ENCODE peak calls at places on chromosomes 5 and 9, in nine cellular contexts. F, E, G, I, T, A, B, Q and L are unnamed samples.

GRCh38 chr5:173734716-173735115 is 118.3 kb upstream of the BOD1 start:
- DNase-seq in F (no peak), E (no peak), G (no peak), I (no peak), T (no peak), A (no peak), B (no peak), Q (no peak), L (no peak)

GRCh38 chr5:36135994-36136393 is 15.7 kb downstream of the LMBRD2 start:
- DNase-seq in F (no peak), E (no peak), G (no peak), I (no peak), T (no peak), A (no peak), B (no peak), Q (no peak), L (no peak)

GRCh38 chr9:129866373-129867137 is 31.3 kb downstream of the USP20 start:
- DNase-seq in F (no peak), E (no peak), G (no peak), I (no peak), T (no peak), A (no peak), B (no peak), Q (no peak), L (no peak)

GRCh38 chr5:126963822-126964375 is 66.5 kb downstream of the MARCHF3 start:
- DNase-seq in F (no peak), E (no peak), G (no peak), I (no peak), T (no peak), A (no peak), B (no peak), Q (no peak), L (no peak)

GRCh38 chr9:124333180-124333579 is 75.4 kb downstream of the NEK6 start:
- DNase-seq in F (no peak), E (no peak), G (no peak), I (no peak), T (no peak), A (no peak), B (no peak), Q (no peak), L (no peak)

GRCh38 chr5:33556330-33557328 is 115.9 kb downstream of the TARS1 start:
- DNase-seq in F (no peak), E (peak), G (no peak), I (no peak), T (peak), A (no peak), B (peak), Q (no peak), L (no peak)

GRCh38 chr5:14483504-14484157 is 98.0 kb upstream of the OTULINL start:
- DNase-seq in F (no peak), E (no peak), G (no peak), I (no peak), T (no peak), A (no peak), B (no peak), Q (no peak), L (no peak)

GRCh38 chr9:116674210-116674980 is 12.7 kb upstream of the TRIM32 start:
- DNase-seq in F (peak), E (no peak), G (no peak), I (no peak), T (no peak), A (no peak), B (no peak), Q (no peak), L (no peak)